ENCODE peak calls at places on chromosomes 11 and 22, in seven cellular contexts. Y, V, T, G, C, A and S are unnamed samples. For H3K4me1, the result is how much of the 10 kb centered on the place peaks cover.

GRCh38 chr22:27761652-27762051 is 39.9 kb downstream of the MN1 start:
- DNase-seq in A (no peak), G (no peak), C (no peak), V (no peak), T (no peak), Y (no peak), S (no peak)

GRCh38 chr22:23820748-23821211 is 18.0 kb downstream of the DERL3 start:
- DNase-seq in V (no peak), Y (no peak), C (no peak), A (peak), T (no peak), G (no peak), S (no peak)

GRCh38 chr22:27223317-27224177 is 566.2 kb downstream of the MIAT start:
- DNase-seq in A (no peak), C (peak), V (no peak), G (no peak), T (no peak), Y (no peak), S (no peak)

GRCh38 chr11:77244277-77245014 is 57.0 kb downstream of the GDPD4 start:
- DNase-seq in Y (no peak), A (no peak), C (peak), V (peak), T (no peak), G (no peak), S (no peak)

GRCh38 chr11:83008581-83008923 is 63.1 kb downstream of the RAB30 start:
- DNase-seq in G (no peak), Y (no peak), V (no peak), T (no peak), C (no peak), A (no peak), S (no peak)

GRCh38 chr11:71563401-71563800 is 2.0 kb upstream of the KRTAP5-10 start:
- DNase-seq in G (peak), V (peak), A (peak), C (peak), T (no peak), Y (no peak), S (no peak)

GRCh38 chr11:1936781-1937615 is 10.1 kb upstream of the MRPL23 start:
- DNase-seq in T (no peak), G (peak), A (no peak), Y (peak), C (no peak), V (no peak), S (no peak)

GRCh38 chr11:29538339-29539036 is 478.3 kb downstream of the KCNA4 start:
- DNase-seq in V (no peak), Y (no peak), T (no peak), G (no peak), C (no peak), A (no peak), S (no peak)

DNA sequence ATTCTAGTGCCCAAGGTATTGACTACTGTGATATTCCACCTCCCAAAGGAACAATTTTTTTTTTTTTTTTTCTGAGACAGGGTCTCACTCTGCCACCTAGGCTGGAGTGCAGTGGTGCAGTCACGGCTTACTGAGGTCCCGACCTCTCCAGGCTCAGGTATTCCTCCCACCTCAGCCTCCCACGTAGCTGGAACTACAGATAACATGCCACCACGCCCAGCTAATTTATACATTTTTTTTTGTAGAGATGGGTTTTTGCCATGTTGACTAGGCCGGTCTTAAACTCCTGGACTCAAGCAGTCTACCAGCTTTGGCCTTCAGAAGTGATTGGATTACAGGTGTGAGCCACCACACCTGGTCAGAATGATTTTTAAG is 33.4 kb downstream of the MAML2 start:
- DNase-seq in A (no peak), V (no peak), G (no peak), Y (no peak), T (no peak), C (no peak), S (no peak)
- H3K4me1 ChIP-seq in A (under half), V (half or more), G (under half), Y (half or more), T (half or more), C (half or more), S (under half)

GRCh38 chr11:726278-726915 is 20.4 kb downstream of the EPS8L2 start:
- DNase-seq in A (peak), C (peak), T (no peak), G (no peak), Y (no peak), V (no peak), S (peak)
- H3K4me3 ChIP-seq in A (no peak), C (no peak), T (no peak), G (no peak), Y (peak), V (no peak), S (peak)

DNA sequence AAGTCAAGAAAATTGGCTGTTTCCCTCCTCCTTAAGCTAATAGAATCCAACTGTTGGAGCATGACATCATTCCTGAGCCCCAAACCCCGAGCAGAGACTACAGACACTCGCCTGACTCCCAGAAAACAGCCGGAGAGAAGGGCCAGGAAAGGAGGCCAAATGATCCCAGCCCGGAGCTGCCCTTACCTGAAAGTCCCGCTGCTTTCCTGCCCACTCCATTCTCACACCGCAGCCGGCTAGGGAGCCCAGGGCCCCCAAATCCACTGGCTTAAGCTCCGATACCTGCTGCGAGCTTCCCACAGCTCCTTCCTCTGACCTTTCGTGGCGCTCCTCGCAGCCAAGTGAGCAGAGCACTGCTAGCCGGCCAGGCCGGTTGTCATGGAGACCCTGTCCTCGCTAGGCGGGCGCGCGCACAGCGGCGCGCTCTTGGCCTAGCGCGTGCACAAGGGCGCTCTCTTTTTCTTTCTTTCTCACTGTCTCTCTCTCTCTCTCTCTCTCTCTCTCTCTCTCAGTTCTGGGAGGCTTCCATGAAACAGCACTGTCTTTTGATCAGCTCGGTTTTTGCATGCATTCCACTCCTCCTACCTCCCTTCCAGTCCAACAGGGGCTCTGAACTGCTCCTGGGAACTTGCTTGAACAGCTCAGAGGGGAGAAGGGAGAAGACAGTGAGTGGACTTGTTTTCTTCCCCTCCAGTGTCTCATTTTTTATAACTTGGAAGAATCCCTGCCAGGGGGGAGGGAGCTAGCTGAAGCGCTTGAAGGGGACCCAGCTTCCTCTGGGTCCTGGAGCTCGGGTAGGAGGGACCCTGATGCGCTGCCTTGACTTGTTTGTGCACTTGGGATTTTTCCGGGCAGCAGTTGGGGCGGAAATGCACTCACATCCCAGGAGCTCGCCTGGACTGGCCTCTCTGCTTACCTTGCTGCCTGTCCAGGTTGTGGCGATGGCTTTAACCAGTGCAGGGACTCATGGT is 100.4 kb upstream of the AKIP1 start:
- DNase-seq in T (no peak), Y (peak), A (peak), G (no peak), V (peak), C (peak), S (no peak)
- H3K4me1 ChIP-seq in T (half or more), Y (half or more), A (under half), G (under half), V (under half), C (half or more), S (under half)

DNA sequence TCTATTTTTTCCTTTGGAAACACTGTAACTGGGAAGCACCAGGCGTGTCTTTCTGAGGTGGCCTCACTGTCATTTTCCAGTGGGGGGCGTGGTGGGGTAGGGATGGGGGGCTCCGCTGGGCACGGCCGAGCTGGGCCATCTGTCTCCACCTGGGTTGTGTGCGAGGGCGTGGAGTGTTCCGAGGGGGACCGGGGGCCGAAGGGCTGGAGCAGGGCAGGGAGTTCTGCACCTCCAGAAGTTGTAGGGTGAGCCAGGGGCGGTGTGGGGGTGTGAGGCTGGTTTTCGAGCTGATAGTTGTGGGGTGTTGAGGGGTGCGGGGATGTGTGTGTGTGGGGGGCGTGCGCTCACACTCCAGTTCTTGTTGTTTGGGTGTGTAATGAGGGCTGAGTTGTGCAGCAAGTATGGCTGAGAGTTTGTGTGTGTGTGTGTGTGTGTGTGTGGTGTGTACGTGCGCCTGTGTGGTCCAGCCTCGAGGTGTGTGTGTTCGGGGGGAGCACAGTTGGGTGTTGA is 10.8 kb downstream of the YPEL4 start:
- DNase-seq in A (no peak), V (no peak), G (no peak), T (no peak), C (no peak), Y (no peak), S (no peak)
- H3K4me3 ChIP-seq in A (peak), V (peak), G (no peak), T (peak), C (peak), Y (peak), S (peak)

DNA sequence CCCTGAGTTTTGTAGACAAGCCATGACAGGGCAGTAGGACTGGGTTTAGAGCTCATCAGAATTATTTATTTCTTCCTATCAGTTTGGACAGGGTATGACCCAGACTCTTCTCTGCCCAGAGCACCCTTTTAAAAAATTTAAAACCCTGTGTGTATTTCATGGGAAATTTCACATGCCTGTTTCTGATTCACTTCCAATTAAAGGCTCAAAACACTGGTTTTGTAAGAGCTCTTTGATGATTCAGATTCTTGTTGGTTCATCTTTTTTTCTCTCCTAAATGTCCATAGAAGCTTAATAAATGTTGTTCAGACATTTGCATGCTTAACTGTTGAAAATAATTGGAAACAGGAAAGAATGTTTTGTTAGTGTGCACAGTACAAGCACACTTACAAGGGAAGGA is 13.8 kb downstream of the FLI1 start:
- DNase-seq in A (no peak), G (no peak), C (peak), T (no peak), Y (no peak), V (no peak), S (no peak)
- H3K4me1 ChIP-seq in A (half or more), G (under half), C (under half), T (under half), Y (half or more), V (half or more), S (half or more)

GRCh38 chr11:95231126-95231880 is at the start of gene SESN3:
- DNase-seq in V (peak), C (peak), A (peak), Y (peak), G (peak), T (peak), S (peak)

GRCh38 chr11:95230054-95231034 is 658 bp downstream of the SESN3 start:
- DNase-seq in Y (no peak), G (no peak), T (no peak), V (peak), A (peak), C (peak), S (peak)

GRCh38 chr11:95231881-95232605 is 1.0 kb upstream of the SESN3 start:
- DNase-seq in G (no peak), A (peak), C (peak), V (peak), Y (peak), T (no peak), S (peak)

GRCh38 chr11:95229199-95230053 is 1.6 kb downstream of the SESN3 start:
- DNase-seq in A (peak), C (peak), T (no peak), V (peak), G (no peak), Y (no peak), S (no peak)

GRCh38 chr11:95232666-95233065 is 1.7 kb upstream of the SESN3 start:
- DNase-seq in G (no peak), C (no peak), V (no peak), T (no peak), Y (no peak), A (peak), S (no peak)
- H3K4me3 ChIP-seq in G (no peak), C (peak), V (no peak), T (peak), Y (peak), A (peak), S (peak)

GRCh38 chr11:11989774-11990744 is 18.4 kb downstream of the DKK3 start:
- DNase-seq in Y (no peak), C (no peak), A (no peak), V (no peak), G (no peak), T (no peak), S (no peak)

GRCh38 chr11:11993814-11994213 is 14.6 kb downstream of the DKK3 start:
- DNase-seq in Y (peak), T (peak), G (no peak), C (peak), A (no peak), V (peak), S (no peak)

GRCh38 chr11:11992813-11993212 is 15.6 kb downstream of the DKK3 start:
- DNase-seq in C (no peak), V (no peak), A (no peak), Y (no peak), T (no peak), G (peak), S (no peak)

GRCh38 chr11:11995601-11996000 is 12.8 kb downstream of the DKK3 start:
- DNase-seq in A (peak), V (no peak), Y (no peak), C (no peak), G (no peak), T (no peak), S (peak)

DNA sequence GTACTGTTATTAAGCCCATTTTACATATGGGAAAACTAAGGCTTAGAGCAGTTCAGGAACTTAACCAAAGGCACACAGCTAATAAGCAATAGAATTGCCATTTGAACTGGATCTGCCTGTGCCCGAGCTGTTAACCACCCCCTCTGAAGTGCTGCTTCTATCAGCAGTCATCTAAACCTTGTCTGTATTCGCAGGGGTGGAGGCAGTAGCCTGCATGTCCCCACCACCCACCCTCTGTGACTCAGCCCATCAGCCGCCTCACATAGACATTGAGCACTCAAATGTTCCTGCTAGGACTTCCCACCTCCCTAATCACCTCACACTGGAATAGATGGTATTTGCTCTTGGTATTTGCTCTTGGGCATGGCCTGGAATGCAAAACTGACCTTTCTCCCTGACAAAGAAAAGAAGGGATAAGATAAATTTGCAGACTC is 16.2 kb downstream of the DKK3 start:
- DNase-seq in C (peak), T (no peak), V (no peak), Y (no peak), A (no peak), G (peak), S (no peak)
- H3K4me1 ChIP-seq in C (half or more), T (half or more), V (under half), Y (half or more), A (under half), G (half or more), S (under half)

GRCh38 chr11:126357969-126358762 is 2.7 kb downstream of the ST3GAL4 start:
- DNase-seq in C (no peak), A (no peak), Y (peak), V (no peak), T (no peak), G (no peak), S (no peak)
- H3K4me3 ChIP-seq in C (no peak), A (no peak), Y (peak), V (no peak), T (no peak), G (no peak), S (no peak)

DNA sequence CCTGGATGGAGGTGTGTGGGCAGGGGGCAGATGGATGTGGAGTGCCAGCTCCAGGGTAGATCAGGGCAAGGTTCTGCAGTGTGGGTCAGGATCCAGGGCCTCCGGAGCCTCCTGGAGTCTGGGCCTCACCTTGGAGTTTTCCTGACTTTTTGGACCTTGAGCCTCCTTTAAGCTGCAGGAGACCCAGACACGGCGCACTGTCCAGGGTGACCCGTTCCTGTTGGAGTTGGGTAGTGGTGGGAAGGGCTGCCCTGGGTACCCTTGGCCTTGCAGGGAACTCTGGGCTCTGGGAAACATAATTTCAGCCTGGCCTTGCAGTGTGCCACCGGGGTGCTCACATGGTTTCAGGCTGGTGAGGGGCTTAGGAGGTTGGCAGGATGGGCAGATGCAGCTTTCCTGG is 17.0 kb downstream of the MGAT3 start:
- DNase-seq in A (no peak), Y (no peak), C (no peak), V (no peak), G (peak), T (no peak), S (no peak)
- H3K4me1 ChIP-seq in A (under half), Y (half or more), C (under half), V (under half), G (half or more), T (under half), S (under half)